ENCODE peak calls at places on chromosomes 2 and 18, in seven cellular contexts. O is HCT116, W is hepatocyte, M is GM23338, G is GM23248, J is MM.1S, B is PC-3. T is an unnamed sample.

GRCh38 chr2:160214461-160215055 is 14.5 kb upstream of the ITGB6 start:
- DNase-seq in O (no peak), W (peak), M (no peak), G (peak), J (peak), B (peak), T (no peak)

GRCh38 chr2:162123806-162124758 is 28.0 kb downstream of the GCG start:
- DNase-seq in O (peak), W (peak), M (peak), G (peak), J (peak), B (peak), T (peak)

GRCh38 chr2:238839428-238839827 is 8.5 kb upstream of the TWIST2 start:
- DNase-seq in O (no peak), W (no peak), M (no peak), G (no peak), J (no peak), B (no peak), T (no peak)

GRCh38 chr18:49685231-49685942 is 123.5 kb downstream of the LIPG start:
- DNase-seq in O (no peak), W (no peak), M (no peak), G (no peak), J (no peak), B (peak), T (no peak)

GRCh38 chr2:118056165-118056534 is 32.1 kb upstream of the INSIG2 start:
- DNase-seq in O (no peak), W (no peak), M (no peak), G (no peak), J (peak), B (no peak), T (no peak)

GRCh38 chr2:130827502-130828251 is 9.0 kb upstream of the ARHGEF4 start:
- DNase-seq in O (no peak), W (no peak), M (peak), G (peak), J (no peak), B (peak), T (peak)

GRCh38 chr2:145503511-145503910 is 983.6 kb upstream of the ZEB2 start:
- DNase-seq in O (no peak), W (peak), M (no peak), G (peak), J (no peak), B (no peak), T (peak)

GRCh38 chr2:238720232-238720672 is 127.6 kb upstream of the TWIST2 start:
- DNase-seq in O (peak), W (peak), M (peak), G (peak), J (peak), B (peak), T (peak)

GRCh38 chr2:61721382-61721781 is 132.5 kb downstream of the FAM161A start:
- DNase-seq in O (no peak), W (no peak), M (no peak), G (no peak), J (no peak), B (no peak), T (no peak)

GRCh38 chr2:211487746-211488145 is 931.3 kb downstream of the CPS1 start:
- DNase-seq in O (no peak), W (no peak), M (no peak), G (no peak), J (no peak), B (no peak), T (peak)

GRCh38 chr18:51537487-51537886 is 340.0 kb upstream of the MEX3C start:
- DNase-seq in O (no peak), W (peak), M (peak), G (peak), J (peak), B (peak), T (peak)

GRCh38 chr2:98795903-98796676 is 65.2 kb upstream of the MGAT4A start:
- DNase-seq in O (no peak), W (peak), M (peak), G (peak), J (no peak), B (no peak), T (no peak)

GRCh38 chr2:222736301-222736700 is 64.8 kb downstream of the MOGAT1 start:
- DNase-seq in O (no peak), W (no peak), M (no peak), G (peak), J (no peak), B (peak), T (no peak)

GRCh38 chr2:215028231-215028630 is 110.2 kb downstream of the ABCA12 start:
- DNase-seq in O (no peak), W (no peak), M (no peak), G (peak), J (no peak), B (peak), T (no peak)

GRCh38 chr2:96869281-96869823 is 528 bp downstream of the SEMA4C start:
- DNase-seq in O (peak), W (peak), M (peak), G (peak), J (no peak), B (peak), T (peak)

GRCh38 chr2:178579006-178579405 is 98.7 kb downstream of the PLEKHA3 start:
- DNase-seq in O (no peak), W (no peak), M (no peak), G (peak), J (no peak), B (peak), T (no peak)

GRCh38 chr2:153770359-153770991 is 101.2 kb upstream of the GALNT13 start:
- DNase-seq in O (peak), W (no peak), M (peak), G (peak), J (no peak), B (peak), T (peak)

GRCh38 chr2:57330447-57330846 is 716.2 kb upstream of the VRK2 start:
- DNase-seq in O (no peak), W (no peak), M (peak), G (peak), J (no peak), B (no peak), T (no peak)

GRCh38 chr2:12456293-12457151 is 260.2 kb upstream of the TRIB2 start:
- DNase-seq in O (peak), W (peak), M (peak), G (peak), J (peak), B (peak), T (peak)

GRCh38 chr2:65103013-65103720 is 26.7 kb downstream of the RAB1A start:
- DNase-seq in O (no peak), W (no peak), M (no peak), G (no peak), J (no peak), B (peak), T (peak)

GRCh38 chr2:159153463-159153862 is 133.0 kb downstream of the WDSUB1 start:
- DNase-seq in O (peak), W (no peak), M (no peak), G (no peak), J (no peak), B (peak), T (no peak)

GRCh38 chr2:206526416-206526815 is 83.1 kb downstream of the ADAM23 start:
- DNase-seq in O (no peak), W (no peak), M (no peak), G (no peak), J (no peak), B (no peak), T (no peak)

GRCh38 chr18:26813043-26813442 is 52.5 kb downstream of the AQP4 start:
- DNase-seq in O (peak), W (peak), M (peak), G (peak), J (peak), B (peak), T (peak)

GRCh38 chr18:22466608-22467390 is 49.1 kb upstream of the CTAGE1 start:
- DNase-seq in O (peak), W (peak), M (no peak), G (peak), J (no peak), B (peak), T (no peak)

GRCh38 chr18:72140007-72140406 is 404.1 kb downstream of the CBLN2 start:
- DNase-seq in O (no peak), W (no peak), M (no peak), G (no peak), J (no peak), B (no peak), T (no peak)

GRCh38 chr2:69190743-69191425 is 177.9 kb downstream of the ANTXR1 start:
- DNase-seq in O (no peak), W (no peak), M (no peak), G (peak), J (no peak), B (no peak), T (peak)

GRCh38 chr2:233714164-233714563 is 1.5 kb downstream of the UGT1A5 start:
- DNase-seq in O (no peak), W (no peak), M (no peak), G (no peak), J (no peak), B (peak), T (no peak)

GRCh38 chr2:88658890-88659881 is 31.9 kb upstream of the EIF2AK3 start:
- DNase-seq in O (no peak), W (peak), M (peak), G (peak), J (no peak), B (peak), T (no peak)

GRCh38 chr2:7044253-7045250 is 127.3 kb downstream of the RNF144A start:
- DNase-seq in O (peak), W (peak), M (peak), G (peak), J (peak), B (peak), T (peak)

GRCh38 chr18:21275645-21276044 is 33.6 kb downstream of the GREB1L start:
- DNase-seq in O (no peak), W (no peak), M (no peak), G (no peak), J (no peak), B (no peak), T (no peak)

GRCh38 chr2:236051351-236051750 is 116.8 kb downstream of the GBX2 start:
- DNase-seq in O (no peak), W (no peak), M (peak), G (no peak), J (no peak), B (no peak), T (no peak)

GRCh38 chr2:14634223-14634884 is 1.8 kb downstream of the LRATD1 start:
- DNase-seq in O (no peak), W (peak), M (peak), G (peak), J (peak), B (peak), T (peak)

GRCh38 chr2:71780162-71780561 is 326.8 kb downstream of the DYSF start:
- DNase-seq in O (no peak), W (no peak), M (no peak), G (no peak), J (no peak), B (no peak), T (no peak)
- TF ChIP-seq EZH2phosphoT487 in O (no peak), W (no peak), M (no peak), G (no peak), J (no peak), B (no peak), T (no peak)

DNA sequence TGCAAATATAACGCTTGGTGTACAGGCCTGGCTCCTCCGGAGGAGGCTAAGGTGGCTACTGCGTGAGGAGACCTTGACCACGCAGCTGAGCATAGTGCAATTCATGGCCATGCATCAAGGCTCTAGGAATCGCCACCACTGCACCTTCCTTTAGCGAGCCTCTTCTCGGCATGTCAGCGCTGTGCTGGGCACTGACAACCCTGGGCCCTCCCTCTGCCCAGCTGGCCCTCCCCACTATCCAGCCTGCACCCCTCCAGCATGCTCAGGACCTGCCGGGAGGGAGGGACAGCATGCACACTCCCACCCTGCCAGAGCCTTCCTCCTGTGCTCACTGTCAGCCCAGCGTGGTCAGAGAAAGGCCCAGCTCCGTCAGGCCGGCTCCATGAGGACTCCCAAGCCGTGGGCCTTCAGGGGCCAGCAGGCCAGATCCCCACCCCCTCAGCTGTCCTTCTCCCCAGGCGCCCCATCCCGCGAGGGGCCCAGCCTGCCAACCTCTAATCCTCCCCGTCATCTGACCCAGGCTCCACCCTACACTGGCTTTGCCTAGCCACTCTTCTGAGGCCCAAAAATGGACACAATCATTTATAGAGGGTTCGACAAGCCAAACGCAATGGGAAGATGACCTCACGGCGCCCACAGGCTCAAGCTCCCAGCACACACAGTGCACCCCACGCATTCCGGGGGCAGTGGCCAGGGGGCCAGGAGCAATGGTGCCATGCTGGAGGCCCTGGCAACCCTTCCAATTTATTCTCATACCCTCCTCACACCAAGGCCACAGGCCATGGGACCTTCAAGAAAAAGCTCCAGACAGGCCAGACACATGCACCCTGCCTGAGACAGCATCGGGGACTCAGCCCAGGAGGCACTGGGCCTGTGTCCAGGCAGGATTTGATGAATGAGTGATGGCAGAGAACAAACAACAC is 3.5 kb downstream of the BIN1 start:
- DNase-seq in O (no peak), W (peak), M (no peak), G (no peak), J (no peak), B (no peak), T (no peak)
- H3K27ac ChIP-seq in O (no peak), W (peak), M (no peak), G (no peak), J (no peak), B (no peak), T (no peak)

DNA sequence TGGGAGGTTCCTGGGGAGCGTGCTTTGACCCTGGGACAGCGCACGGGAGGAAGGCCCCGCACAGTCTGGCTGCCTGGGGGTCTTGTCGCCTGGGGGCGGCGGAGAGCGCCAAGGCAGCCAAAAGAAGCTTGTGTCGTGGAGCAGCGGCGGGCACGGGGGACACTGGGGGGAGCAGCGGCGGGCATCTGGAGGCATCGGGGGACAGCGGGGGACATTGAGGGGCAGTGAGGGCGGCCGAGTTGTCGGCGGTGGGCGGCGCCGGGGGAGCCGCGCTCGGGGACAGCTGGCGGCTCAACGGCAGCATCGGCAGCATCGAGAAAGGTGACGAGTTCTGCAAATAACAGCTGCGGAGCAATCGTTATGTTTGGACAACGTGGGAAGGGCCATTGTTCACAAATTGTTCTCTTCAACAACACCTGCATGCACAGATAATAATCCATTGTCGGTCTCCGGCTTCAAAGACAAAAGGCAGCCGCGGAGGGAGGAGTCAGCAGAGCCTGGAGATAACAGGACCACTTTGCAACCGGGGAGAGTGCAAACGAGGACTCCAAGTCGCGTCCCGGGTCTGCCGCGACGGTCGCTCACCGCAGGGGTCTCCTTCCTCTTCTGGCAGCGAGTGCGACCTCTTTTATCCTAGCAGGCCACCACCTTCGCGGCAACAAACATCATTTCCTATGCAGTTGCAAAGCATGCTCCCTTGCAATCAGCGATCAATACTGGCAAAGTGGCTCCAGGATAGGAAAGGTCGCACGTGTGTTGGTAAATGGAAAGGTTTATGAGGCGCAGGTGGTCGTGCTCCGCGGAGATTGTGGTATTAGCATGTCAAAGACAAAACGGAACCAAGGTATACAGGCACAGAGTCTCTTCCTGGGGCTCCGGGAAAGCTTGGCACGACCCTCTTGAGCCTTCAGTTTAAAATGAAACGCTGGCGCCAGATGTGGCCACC is 132.3 kb upstream of the DLX2 start:
- DNase-seq in O (no peak), W (peak), M (peak), G (peak), J (no peak), B (no peak), T (peak)
- TF ChIP-seq EZH2 in O (no peak), W (no peak), M (peak), G (peak), J (no peak), B (no peak), T (peak)

GRCh38 chr18:12306752-12307151 is 1.3 kb upstream of the TUBB6 start:
- DNase-seq in O (no peak), W (no peak), M (no peak), G (peak), J (no peak), B (no peak), T (no peak)

GRCh38 chr18:12309683-12310198 is 1.7 kb downstream of the TUBB6 start:
- DNase-seq in O (no peak), W (no peak), M (no peak), G (peak), J (no peak), B (no peak), T (no peak)

GRCh38 chr18:12307871-12308385 is at the start of gene TUBB6:
- DNase-seq in O (no peak), W (peak), M (peak), G (peak), J (no peak), B (no peak), T (peak)

GRCh38 chr18:12307251-12307736 is 747 bp upstream of the TUBB6 start:
- DNase-seq in O (no peak), W (peak), M (peak), G (peak), J (no peak), B (no peak), T (peak)

DNA sequence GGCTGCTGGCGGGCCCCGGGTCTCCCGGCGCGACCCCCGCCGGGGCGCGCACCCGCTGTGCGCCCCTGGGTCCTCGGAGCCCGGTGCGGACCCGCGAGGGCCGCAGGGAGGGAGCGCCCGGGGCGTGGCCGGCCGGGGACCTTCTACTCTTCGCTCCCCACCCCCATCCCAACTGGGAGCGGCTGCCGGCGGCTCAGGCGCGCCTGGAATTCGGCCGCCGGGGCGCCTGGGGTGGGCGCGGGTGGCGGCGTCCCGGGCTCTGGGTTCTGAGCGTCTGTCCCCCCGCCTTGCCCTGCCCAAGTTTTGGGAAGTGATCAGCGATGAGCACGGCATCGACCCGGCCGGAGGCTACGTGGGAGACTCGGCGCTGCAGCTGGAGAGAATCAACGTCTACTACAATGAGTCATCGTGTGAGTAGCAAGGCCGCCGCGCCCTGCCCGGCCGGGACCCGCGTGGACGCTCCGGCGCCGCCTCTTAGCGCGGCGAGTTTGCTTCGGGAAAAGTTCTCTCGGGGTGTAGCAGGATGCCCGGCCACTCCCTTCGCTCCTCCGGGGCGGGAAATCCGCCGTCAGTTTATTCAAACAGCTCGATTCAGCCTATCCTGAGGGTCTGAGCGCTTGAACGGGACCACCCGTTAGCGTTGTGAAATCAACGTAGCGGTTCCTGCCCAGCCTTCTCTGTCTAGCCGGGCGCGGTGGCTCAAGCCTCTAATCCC is 502 bp downstream of the TUBB6 start:
- DNase-seq in O (no peak), W (peak), M (peak), G (peak), J (no peak), B (peak), T (peak)
- TF ChIP-seq EZH2phosphoT487 in O (no peak), W (no peak), M (no peak), G (no peak), J (no peak), B (no peak), T (no peak)